ENCODE peak calls at places on chromosomes 7 and 10, in five cellular contexts. E is H9, R is H1, S is IMR-90, G is neuronal stem cell. A is an unnamed sample.

GRCh38 chr7:104208421-104208780 is 588 bp upstream of the ORC5 start:
- DNase-seq in G (no peak), E (no peak), R (no peak), S (no peak), A (no peak)

GRCh38 chr10:5413012-5413938 is 918 bp downstream of the NET1 start:
- DNase-seq in E (peak), R (no peak), S (peak), G (peak), A (no peak)

GRCh38 chr7:94252971-94253370 is 141.7 kb upstream of the COL1A2 start:
- DNase-seq in E (no peak), S (no peak), G (no peak), R (no peak), A (no peak)

GRCh38 chr7:141654551-141654950 is 47.4 kb downstream of the DENND11 start:
- DNase-seq in R (peak), G (peak), S (peak), E (peak), A (peak)

GRCh38 chr7:15305002-15305600 is 256.7 kb downstream of the AGMO start:
- DNase-seq in E (peak), G (peak), S (peak), R (no peak), A (peak)

GRCh38 chr7:129006636-129007414 is 48.1 kb downstream of the TNPO3 start:
- DNase-seq in G (no peak), R (no peak), E (no peak), S (peak), A (no peak)

GRCh38 chr7:27235387-27236052 is 7.1 kb upstream of the EVX1 start:
- DNase-seq in S (no peak), G (no peak), R (no peak), E (peak), A (no peak)

GRCh38 chr7:63029207-63029522 is 969.5 kb upstream of the ZNF722 start:
- DNase-seq in G (no peak), S (no peak), R (no peak), E (peak), A (no peak)

GRCh38 chr10:99681553-99681952 is 22.2 kb downstream of the ENTPD7 start:
- DNase-seq in S (peak), G (no peak), R (no peak), E (no peak), A (no peak)

DNA sequence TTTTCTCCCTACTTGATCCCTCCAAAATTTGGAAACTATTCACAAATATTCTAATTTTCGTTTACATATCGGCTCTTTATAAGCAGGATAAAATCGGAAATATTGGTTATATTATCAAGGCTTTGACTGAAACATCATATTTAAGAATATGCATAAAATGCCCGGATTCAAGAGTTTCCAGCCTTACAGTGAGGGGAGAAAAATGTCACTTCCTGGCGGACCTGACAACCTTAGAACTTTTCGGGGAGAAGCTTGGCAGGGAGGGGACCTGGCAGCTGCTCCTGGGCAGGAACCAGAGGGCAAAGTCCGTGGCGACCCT is 10.9 kb upstream of the ACSM6 start:
- DNase-seq in R (no peak), G (no peak), E (no peak), S (peak), A (no peak)
- H2BK120ac ChIP-seq in R (no peak), G (no peak), E (no peak), S (peak), A (peak)

GRCh38 chr10:86411281-86411841 is 44.8 kb upstream of the GRID1 start:
- DNase-seq in S (peak), E (no peak), G (no peak), R (no peak), A (no peak)
- H2AFZ ChIP-seq in S (peak), E (no peak), G (peak), R (peak), A (no peak)

DNA sequence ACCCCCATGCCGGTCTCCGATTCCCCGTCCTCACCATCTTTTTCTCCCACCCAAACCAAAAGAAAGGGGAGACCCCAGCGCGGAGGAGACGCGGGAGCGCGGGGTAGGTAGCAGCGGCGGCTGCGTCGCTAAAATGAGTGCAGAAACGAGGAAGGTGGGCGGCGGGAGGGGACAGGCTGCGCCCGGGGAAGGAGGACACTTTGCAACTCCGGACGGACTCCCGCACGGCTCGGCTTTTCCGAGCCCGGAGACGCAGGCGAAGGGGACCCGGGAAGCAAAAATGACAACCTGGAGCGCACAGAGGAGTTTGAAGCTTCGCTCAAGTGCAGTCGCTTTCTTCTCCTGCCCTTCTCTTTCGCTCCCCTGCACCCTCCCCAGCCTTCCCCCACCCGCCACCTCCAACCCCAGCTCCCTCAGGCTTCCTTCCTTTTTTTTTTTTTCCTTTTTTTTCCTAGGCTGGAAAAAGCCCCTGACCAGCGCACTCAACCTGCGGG is 481 bp downstream of the SFMBT2 start:
- DNase-seq in S (peak), G (no peak), R (no peak), E (peak), A (no peak)
- H2BK120ac ChIP-seq in S (no peak), G (peak), R (no peak), E (no peak), A (peak)

GRCh38 chr7:80711521-80711920 is 73.1 kb downstream of the CD36 start:
- DNase-seq in S (peak), E (no peak), R (no peak), G (no peak), A (no peak)
- H2AFZ ChIP-seq in S (peak), E (no peak), R (peak), G (no peak), A (no peak)

DNA sequence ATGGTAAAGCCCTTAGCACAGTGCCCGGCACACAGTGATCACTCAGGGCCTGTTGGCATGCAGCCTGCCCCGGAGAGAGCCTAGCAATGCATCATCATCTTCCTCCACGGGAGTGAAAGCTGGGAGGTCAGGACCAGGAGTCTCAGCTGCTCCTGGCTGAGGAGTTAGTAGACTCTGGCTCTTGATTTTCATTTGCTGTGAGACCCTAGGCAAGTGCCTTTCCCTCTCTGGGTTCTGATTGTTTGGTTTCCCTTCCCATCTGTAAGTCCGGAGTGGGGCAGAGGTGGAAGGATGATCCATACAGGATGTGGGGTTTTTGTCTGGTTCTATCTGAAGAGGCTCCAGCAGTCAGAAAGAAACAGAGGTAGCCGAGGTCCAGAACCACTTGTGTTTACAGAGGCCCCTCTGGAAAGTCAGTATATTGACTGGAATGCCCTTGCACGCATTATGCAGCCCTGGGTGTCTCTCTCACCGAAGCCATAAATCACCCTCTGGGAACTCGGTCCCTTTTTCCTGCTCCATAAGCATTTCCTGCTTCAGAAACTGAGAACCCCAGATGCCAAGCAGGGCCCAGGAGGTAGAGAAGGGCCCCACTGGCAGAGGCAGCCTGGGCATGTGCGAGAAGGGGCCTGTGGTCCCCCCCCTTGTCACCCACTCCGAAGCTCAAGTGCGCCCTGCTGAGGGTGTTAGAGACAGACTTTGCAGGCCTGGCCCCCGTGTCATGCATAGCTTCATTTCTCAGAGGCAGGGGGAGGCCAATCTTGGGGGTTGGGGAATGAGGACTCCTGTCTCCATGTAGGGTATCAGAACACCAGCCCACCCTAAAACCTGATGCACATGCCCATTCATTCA is 8.5 kb downstream of the UNC5B start:
- DNase-seq in E (no peak), R (no peak), S (no peak), G (no peak), A (no peak)
- H2BK120ac ChIP-seq in E (no peak), R (no peak), S (no peak), G (peak), A (peak)

GRCh38 chr10:30820282-30820991 is 190.9 kb upstream of the LYZL2 start:
- DNase-seq in G (no peak), S (peak), R (no peak), E (no peak), A (no peak)
- H2AFZ ChIP-seq in G (no peak), S (no peak), R (no peak), E (no peak), A (no peak)

GRCh38 chr10:126253613-126254002 is 134.7 kb downstream of the ADAM12 start:
- DNase-seq in S (no peak), G (no peak), R (no peak), E (no peak), A (no peak)

GRCh38 chr10:126252884-126253612 is 135.2 kb downstream of the ADAM12 start:
- DNase-seq in G (no peak), E (no peak), S (peak), R (no peak), A (peak)

GRCh38 chr10:126251778-126252407 is 136.4 kb downstream of the ADAM12 start:
- DNase-seq in E (no peak), S (no peak), G (no peak), R (no peak), A (no peak)

GRCh38 chr10:126250045-126250444 is 138.2 kb downstream of the ADAM12 start:
- DNase-seq in E (no peak), G (no peak), S (no peak), R (no peak), A (no peak)

GRCh38 chr10:126250527-126251310 is 137.6 kb downstream of the ADAM12 start:
- DNase-seq in R (no peak), E (no peak), G (no peak), S (peak), A (no peak)
- H2BK120ac ChIP-seq in R (no peak), E (no peak), G (no peak), S (no peak), A (no peak)

DNA sequence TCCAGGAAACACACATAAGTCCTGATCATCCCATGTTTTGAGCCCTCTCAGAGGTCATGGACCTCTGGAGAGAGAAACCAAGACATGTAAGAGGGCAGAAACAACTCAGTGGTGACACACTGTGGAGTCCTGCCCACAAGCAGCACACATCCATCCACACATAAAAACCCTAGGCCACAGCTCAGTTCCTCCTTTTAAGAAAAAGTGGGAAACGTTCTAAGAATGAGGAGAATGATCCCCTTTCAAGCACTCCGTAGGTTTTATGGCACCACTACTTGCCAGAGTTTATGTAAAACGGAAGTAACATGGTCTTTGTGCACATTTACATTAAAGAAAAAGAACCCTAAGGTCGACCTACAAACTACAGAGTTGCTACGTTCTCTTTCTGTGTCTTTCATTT is 19.9 kb downstream of the ATAD1 start:
- DNase-seq in S (no peak), E (no peak), R (no peak), G (no peak), A (no peak)
- H2AFZ ChIP-seq in S (no peak), E (no peak), R (no peak), G (no peak), A (no peak)